ENCODE peak calls at places on chromosome 5, in eight cellular contexts. C is heart left ventricle, W is stromal cell of bone marrow, B is LoVo, M is kidney tubule cell, S is GF-D8, R is right lobe of liver, U is RPMI7951. X is an unnamed sample.

GRCh38 chr5:2196989-2197531 is 314.3 kb upstream of the IRX4 start:
- DNase-seq in R (no peak), C (no peak), B (no peak), W (no peak), S (no peak), M (no peak), U (no peak), X (no peak)

GRCh38 chr5:136133416-136134383 is 1.1 kb downstream of the SMAD5 start:
- DNase-seq in W (peak), S (no peak), U (peak), M (peak), C (peak), R (peak), B (peak), X (peak)

GRCh38 chr5:1007221-1007680 is 1.4 kb upstream of the NKD2 start:
- DNase-seq in S (no peak), U (no peak), C (no peak), W (no peak), R (peak), B (no peak), M (no peak), X (peak)

GRCh38 chr5:156934450-156935211 is 28.4 kb downstream of the TIMD4 start:
- DNase-seq in W (no peak), R (no peak), M (peak), B (no peak), U (no peak), S (no peak), C (no peak), X (no peak)

GRCh38 chr5:154947778-154948177 is 6.9 kb downstream of the MRPL22 start:
- DNase-seq in B (no peak), C (no peak), W (no peak), M (no peak), S (no peak), R (no peak), U (no peak), X (no peak)

GRCh38 chr5:77885501-77885900 is 109.4 kb upstream of the TBCA start:
- DNase-seq in W (no peak), B (no peak), R (no peak), U (no peak), C (no peak), M (no peak), S (no peak), X (no peak)

GRCh38 chr5:41921874-41922273 is 3.2 kb upstream of the FBXO4 start:
- DNase-seq in C (no peak), R (no peak), B (no peak), M (peak), U (peak), W (no peak), S (no peak), X (no peak)

GRCh38 chr5:43017438-43017820 is 22.7 kb downstream of the ANXA2R start:
- DNase-seq in B (no peak), R (peak), U (peak), M (peak), W (no peak), C (peak), S (no peak), X (no peak)